ENCODE peak calls at places on chromosome 15, in seven cellular contexts. One of them, this sample, is unnamed.
A peak's percentile ranks its signal among the peaks of the same experiment; 100 is the strongest.

GRCh38 chr15:66388576-66388975 is 1.9 kb downstream of the MAP2K1 start:
- DNase-seq in tibial nerve: no peak
- DNase-seq in tibial artery: no peak
- DNase-seq in ovary: no peak
- DNase-seq in GM06990: no peak
- DNase-seq in cardiac muscle cell: no peak
- DNase-seq in body of pancreas: no peak
- DNase-seq in this sample: no peak

GRCh38 chr15:45023659-45024320 is 795 bp downstream of the SORD start:
- DNase-seq in ovary: no peak
- DNase-seq in tibial artery: no peak
- DNase-seq in GM06990: no peak
- DNase-seq in cardiac muscle cell: peak; percentile 1
- DNase-seq in body of pancreas: no peak
- DNase-seq in tibial nerve: no peak
- DNase-seq in this sample: no peak

GRCh38 chr15:33104276-33104675 is 90.2 kb downstream of the FMN1 start:
- DNase-seq in ovary: no peak
- DNase-seq in tibial nerve: no peak
- DNase-seq in tibial artery: no peak
- DNase-seq in body of pancreas: no peak
- DNase-seq in cardiac muscle cell: no peak
- DNase-seq in GM06990: no peak
- DNase-seq in this sample: no peak

GRCh38 chr15:81299630-81300273 is 24.2 kb downstream of the STARD5 start:
- DNase-seq in tibial nerve: no peak
- DNase-seq in cardiac muscle cell: no peak
- DNase-seq in body of pancreas: no peak
- DNase-seq in ovary: no peak
- DNase-seq in tibial artery: peak; percentile 58
- DNase-seq in GM06990: no peak
- DNase-seq in this sample: no peak

GRCh38 chr15:70252056-70252935 is 154.6 kb upstream of the TLE3 start:
- DNase-seq in tibial nerve: no peak
- DNase-seq in tibial artery: peak; percentile 48
- DNase-seq in body of pancreas: peak; percentile 18
- DNase-seq in ovary: peak; percentile 22
- DNase-seq in GM06990: no peak
- DNase-seq in cardiac muscle cell: no peak
- DNase-seq in this sample: no peak

GRCh38 chr15:49741721-49742120 is 120.9 kb downstream of the DTWD1 start:
- DNase-seq in ovary: no peak
- DNase-seq in body of pancreas: peak; percentile 29
- DNase-seq in cardiac muscle cell: no peak
- DNase-seq in tibial nerve: no peak
- DNase-seq in tibial artery: no peak
- DNase-seq in GM06990: no peak
- DNase-seq in this sample: no peak

GRCh38 chr15:66704783-66705113 is 2.7 kb downstream of the SMAD6 start:
- DNase-seq in GM06990: no peak
- DNase-seq in tibial artery: no peak
- DNase-seq in ovary: no peak
- DNase-seq in cardiac muscle cell: no peak
- DNase-seq in tibial nerve: no peak
- DNase-seq in body of pancreas: peak; percentile 21
- DNase-seq in this sample: no peak

GRCh38 chr15:75763137-75763611 is 50.5 kb upstream of the CSPG4 start:
- DNase-seq in tibial artery: peak; percentile 59
- DNase-seq in cardiac muscle cell: no peak
- DNase-seq in GM06990: no peak
- DNase-seq in body of pancreas: no peak
- DNase-seq in tibial nerve: no peak
- DNase-seq in ovary: no peak
- DNase-seq in this sample: no peak

GRCh38 chr15:60448668-60449360 is 30.1 kb downstream of the ICE2 start:
- DNase-seq in tibial artery: no peak
- DNase-seq in body of pancreas: no peak
- DNase-seq in tibial nerve: no peak
- DNase-seq in ovary: no peak
- DNase-seq in cardiac muscle cell: no peak
- DNase-seq in GM06990: no peak
- DNase-seq in this sample: no peak

GRCh38 chr15:58332676-58333400 is 99.0 kb upstream of the LIPC start:
- DNase-seq in cardiac muscle cell: no peak
- DNase-seq in tibial nerve: no peak
- DNase-seq in ovary: no peak
- DNase-seq in body of pancreas: no peak
- DNase-seq in GM06990: no peak
- DNase-seq in tibial artery: no peak
- DNase-seq in this sample: no peak
- H3K4me3 ChIP-seq in cardiac muscle cell: no peak overlapping the region
- H3K4me3 ChIP-seq in tibial nerve: no peak overlapping the region
- H3K4me3 ChIP-seq in ovary: no peak overlapping the region
- H3K4me3 ChIP-seq in body of pancreas: no peak overlapping the region
- H3K4me3 ChIP-seq in GM06990: no peak overlapping the region
- H3K4me3 ChIP-seq in tibial artery: no peak overlapping the region
- H3K4me3 ChIP-seq in this sample: no peak overlapping the region

DNA sequence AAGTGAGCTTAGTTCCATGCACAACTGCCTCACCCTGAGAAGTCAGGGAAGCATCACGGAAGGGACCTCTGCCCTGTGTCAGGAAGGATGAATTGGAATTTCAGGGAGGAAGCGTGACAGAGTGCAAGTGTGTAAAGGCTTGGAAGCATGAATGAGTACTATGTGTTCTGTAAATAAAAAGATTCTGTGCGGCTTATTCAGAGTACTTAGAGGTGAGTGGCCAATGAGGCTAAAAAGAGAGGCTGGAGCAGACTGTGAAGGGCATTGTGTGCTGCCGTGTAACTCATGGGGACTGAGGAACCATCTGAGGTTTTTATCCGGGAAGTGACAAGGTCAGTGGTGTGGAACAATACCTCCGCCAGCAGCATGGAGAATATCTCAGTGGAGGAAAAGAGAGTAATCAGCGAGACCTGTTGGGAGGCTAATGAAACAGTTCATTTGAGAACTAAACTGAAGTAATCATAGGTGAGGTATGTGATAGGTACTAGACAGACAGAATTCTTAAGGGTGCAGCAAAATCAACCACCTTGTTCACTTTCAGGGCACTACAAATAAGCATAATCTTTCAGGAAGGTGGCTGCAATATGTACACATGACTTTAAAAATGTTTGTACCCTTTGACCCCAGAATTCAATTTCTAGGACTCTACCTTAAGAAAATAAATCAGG is 64.9 kb upstream of the SPRED1 start:
- DNase-seq in cardiac muscle cell: no peak
- DNase-seq in tibial artery: no peak
- DNase-seq in tibial nerve: no peak
- DNase-seq in GM06990: no peak
- DNase-seq in body of pancreas: no peak
- DNase-seq in ovary: no peak
- DNase-seq in this sample: no peak
- TF ChIP-seq CTCF in cardiac muscle cell: no peak
- TF ChIP-seq CTCF in tibial artery: no peak
- TF ChIP-seq CTCF in tibial nerve: no peak
- TF ChIP-seq CTCF in GM06990: no peak
- TF ChIP-seq CTCF in body of pancreas: no peak
- TF ChIP-seq CTCF in ovary: no peak
- TF ChIP-seq CTCF in this sample: no peak

DNA sequence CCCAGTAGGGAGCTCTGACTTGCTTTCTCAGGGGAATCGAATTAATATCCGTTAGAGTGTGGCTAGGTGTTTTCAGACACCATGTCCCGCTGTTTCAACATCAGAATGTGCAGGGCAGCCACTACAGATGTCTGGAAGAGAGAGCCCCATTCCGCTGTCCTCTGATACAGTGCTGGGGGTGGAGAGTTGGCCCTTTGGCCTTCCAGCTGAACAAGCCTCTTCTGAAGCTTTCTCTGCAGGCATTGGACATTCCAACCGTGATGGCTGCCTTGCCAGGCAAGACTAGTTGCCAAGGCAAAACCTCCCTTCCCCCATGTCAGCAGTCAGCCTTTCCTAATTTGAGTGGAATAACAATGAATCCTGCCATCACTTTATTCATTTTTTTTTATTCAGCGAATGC is 1.5 kb downstream of the FAH start:
- DNase-seq in body of pancreas: no peak
- DNase-seq in ovary: no peak
- DNase-seq in tibial artery: no peak
- DNase-seq in GM06990: no peak
- DNase-seq in cardiac muscle cell: peak; percentile 42
- DNase-seq in tibial nerve: no peak
- DNase-seq in this sample: no peak
- H3K4me3 ChIP-seq in body of pancreas: no peak overlapping the region
- H3K4me3 ChIP-seq in ovary: no peak overlapping the region
- H3K4me3 ChIP-seq in tibial artery: no peak overlapping the region
- H3K4me3 ChIP-seq in GM06990: no peak overlapping the region
- H3K4me3 ChIP-seq in cardiac muscle cell: no peak overlapping the region
- H3K4me3 ChIP-seq in tibial nerve: no peak overlapping the region
- H3K4me3 ChIP-seq in this sample: no peak overlapping the region

GRCh38 chr15:63531586-63531985 is 27.2 kb downstream of the USP3 start:
- DNase-seq in cardiac muscle cell: no peak
- DNase-seq in tibial nerve: no peak
- DNase-seq in GM06990: no peak
- DNase-seq in body of pancreas: no peak
- DNase-seq in tibial artery: no peak
- DNase-seq in ovary: no peak
- DNase-seq in this sample: no peak
- TF ChIP-seq CTCF in cardiac muscle cell: peak; percentile 21
- TF ChIP-seq CTCF in tibial nerve: no peak
- TF ChIP-seq CTCF in GM06990: peak; percentile 21
- TF ChIP-seq CTCF in body of pancreas: no peak
- TF ChIP-seq CTCF in tibial artery: no peak
- TF ChIP-seq CTCF in ovary: no peak
- TF ChIP-seq CTCF in this sample: peak; percentile 48

GRCh38 chr15:95394186-95395067 is 936.1 kb upstream of the NR2F2 start:
- DNase-seq in tibial artery: no peak
- DNase-seq in tibial nerve: no peak
- DNase-seq in GM06990: no peak
- DNase-seq in body of pancreas: no peak
- DNase-seq in ovary: no peak
- DNase-seq in cardiac muscle cell: no peak
- DNase-seq in this sample: no peak
- H3K4me3 ChIP-seq in tibial artery: peak overlapping the region; percentile 14
- H3K4me3 ChIP-seq in tibial nerve: no peak overlapping the region
- H3K4me3 ChIP-seq in GM06990: no peak overlapping the region
- H3K4me3 ChIP-seq in body of pancreas: no peak overlapping the region
- H3K4me3 ChIP-seq in ovary: no peak overlapping the region
- H3K4me3 ChIP-seq in cardiac muscle cell: no peak overlapping the region
- H3K4me3 ChIP-seq in this sample: no peak overlapping the region

GRCh38 chr15:56286213-56286612 is 42.5 kb upstream of the RFX7 start:
- DNase-seq in tibial nerve: no peak
- DNase-seq in GM06990: no peak
- DNase-seq in ovary: no peak
- DNase-seq in tibial artery: no peak
- DNase-seq in body of pancreas: no peak
- DNase-seq in cardiac muscle cell: no peak
- DNase-seq in this sample: no peak
- TF ChIP-seq CTCF in tibial nerve: no peak
- TF ChIP-seq CTCF in GM06990: peak; percentile 42
- TF ChIP-seq CTCF in ovary: no peak
- TF ChIP-seq CTCF in tibial artery: no peak
- TF ChIP-seq CTCF in body of pancreas: no peak
- TF ChIP-seq CTCF in cardiac muscle cell: peak; percentile 6
- TF ChIP-seq CTCF in this sample: peak; percentile 37

DNA sequence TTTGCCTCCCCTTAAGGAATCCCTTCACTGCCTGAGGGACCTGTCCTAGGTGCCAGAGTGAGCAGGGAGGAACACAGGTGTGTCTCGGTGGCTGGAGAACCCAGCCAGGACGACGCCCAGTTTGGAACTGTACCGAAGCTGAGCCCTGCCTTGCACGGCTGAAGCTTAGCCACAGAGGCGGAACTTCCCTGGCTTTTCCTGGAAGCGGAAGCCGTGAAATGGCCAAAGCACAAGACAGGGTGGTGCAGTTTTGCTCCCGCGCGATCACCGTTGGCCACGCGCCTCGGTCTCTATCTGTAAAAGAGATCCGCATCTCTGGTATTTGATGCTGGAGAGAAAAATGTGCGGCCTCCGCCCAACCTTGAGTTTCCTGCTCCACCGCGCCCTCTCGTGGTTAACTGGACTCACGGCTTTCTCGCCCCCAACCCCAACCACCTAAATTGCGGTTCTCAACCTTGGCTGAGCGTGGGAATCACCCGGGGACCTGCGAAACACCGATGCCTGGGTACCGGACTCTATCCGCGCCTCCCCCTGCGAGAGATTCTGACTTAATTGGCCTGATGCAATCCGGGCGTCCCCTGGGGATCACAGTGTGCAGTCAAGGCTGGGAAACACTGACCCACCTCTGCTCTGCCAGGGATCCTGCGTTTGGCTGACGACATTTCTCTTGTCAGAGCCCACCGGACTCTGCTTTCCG is 70.7 kb upstream of the ABHD2 start:
- DNase-seq in cardiac muscle cell: peak; percentile 90
- DNase-seq in ovary: peak; percentile 81
- DNase-seq in body of pancreas: peak; percentile 71
- DNase-seq in GM06990: peak; percentile 68
- DNase-seq in tibial nerve: peak; percentile 90
- DNase-seq in tibial artery: peak; percentile 98
- DNase-seq in this sample: no peak
- H3K4me3 ChIP-seq in cardiac muscle cell: no peak overlapping the region
- H3K4me3 ChIP-seq in ovary: peak overlapping the region; percentile 25
- H3K4me3 ChIP-seq in body of pancreas: no peak overlapping the region
- H3K4me3 ChIP-seq in GM06990: no peak overlapping the region
- H3K4me3 ChIP-seq in tibial nerve: no peak overlapping the region
- H3K4me3 ChIP-seq in tibial artery: peak overlapping the region; percentile 39
- H3K4me3 ChIP-seq in this sample: no peak overlapping the region

This sample was measured in GM12864.